ENCODE peak calls at places on chromosomes 5 and 9, in five cellular contexts. One of them, this sample, is unnamed.

GRCh38 chr5:77095189-77095588 is 8.1 kb upstream of the ZBED3 start:
- DNase-seq in brain microvascular endothelial cell: no peak
- DNase-seq in neuronal stem cell: no peak
- DNase-seq in WERI-Rb-1: no peak
- DNase-seq in IMR-90: no peak
- DNase-seq in this sample: no peak

GRCh38 chr5:22473865-22474264 is 379.3 kb downstream of the CDH12 start:
- DNase-seq in brain microvascular endothelial cell: no peak
- DNase-seq in WERI-Rb-1: no peak
- DNase-seq in IMR-90: no peak
- DNase-seq in neuronal stem cell: no peak
- DNase-seq in this sample: no peak

GRCh38 chr9:2418619-2419018 is 203.0 kb upstream of the VLDLR start:
- DNase-seq in IMR-90: peak; percentile 18
- DNase-seq in neuronal stem cell: no peak
- DNase-seq in WERI-Rb-1: no peak
- DNase-seq in brain microvascular endothelial cell: peak; percentile 39
- DNase-seq in this sample: peak; percentile 85

GRCh38 chr5:33933723-33934544 is 2.3 kb upstream of the RXFP3 start:
- DNase-seq in WERI-Rb-1: no peak
- DNase-seq in neuronal stem cell: no peak
- DNase-seq in brain microvascular endothelial cell: peak; percentile 69
- DNase-seq in IMR-90: peak; percentile 64
- DNase-seq in this sample: no peak

GRCh38 chr5:95403996-95404395 is 12.8 kb downstream of the FAM81B start:
- DNase-seq in brain microvascular endothelial cell: no peak
- DNase-seq in WERI-Rb-1: no peak
- DNase-seq in neuronal stem cell: no peak
- DNase-seq in IMR-90: no peak
- DNase-seq in this sample: no peak

GRCh38 chr5:100903036-100903887 is at the start of gene ST8SIA4:
- DNase-seq in neuronal stem cell: peak; percentile 76
- DNase-seq in brain microvascular endothelial cell: peak; percentile 62
- DNase-seq in WERI-Rb-1: peak; percentile 90
- DNase-seq in IMR-90: peak; percentile 33
- DNase-seq in this sample: peak; percentile 57

GRCh38 chr9:122053056-122053455 is 40.1 kb downstream of the TTLL11 start:
- DNase-seq in brain microvascular endothelial cell: no peak
- DNase-seq in neuronal stem cell: no peak
- DNase-seq in WERI-Rb-1: no peak
- DNase-seq in IMR-90: no peak
- DNase-seq in this sample: no peak

GRCh38 chr9:132882616-132883015 is 3.9 kb downstream of the SPACA9 start:
- DNase-seq in brain microvascular endothelial cell: no peak
- DNase-seq in neuronal stem cell: no peak
- DNase-seq in IMR-90: no peak
- DNase-seq in WERI-Rb-1: no peak
- DNase-seq in this sample: no peak

GRCh38 chr5:165495829-165496380 is 1990.5 kb downstream of the MAT2B start:
- DNase-seq in brain microvascular endothelial cell: no peak
- DNase-seq in IMR-90: peak; percentile 22
- DNase-seq in WERI-Rb-1: no peak
- DNase-seq in neuronal stem cell: no peak
- DNase-seq in this sample: no peak

GRCh38 chr9:15592317-15592716 is 39.5 kb downstream of the CCDC171 start:
- DNase-seq in brain microvascular endothelial cell: no peak
- DNase-seq in IMR-90: no peak
- DNase-seq in WERI-Rb-1: no peak
- DNase-seq in neuronal stem cell: no peak
- DNase-seq in this sample: no peak

GRCh38 chr9:69029535-69029934 is 6.0 kb upstream of the FXN start:
- DNase-seq in brain microvascular endothelial cell: no peak
- DNase-seq in WERI-Rb-1: no peak
- DNase-seq in neuronal stem cell: no peak
- DNase-seq in IMR-90: no peak
- DNase-seq in this sample: no peak

GRCh38 chr5:135217669-135218485 is 181.2 kb downstream of the MACROH2A1 start:
- DNase-seq in IMR-90: no peak
- DNase-seq in brain microvascular endothelial cell: no peak
- DNase-seq in WERI-Rb-1: peak; percentile 39
- DNase-seq in neuronal stem cell: no peak
- DNase-seq in this sample: peak; percentile 3

GRCh38 chr9:135281151-135281550 is 193.7 kb downstream of the OLFM1 start:
- DNase-seq in IMR-90: no peak
- DNase-seq in neuronal stem cell: no peak
- DNase-seq in brain microvascular endothelial cell: no peak
- DNase-seq in WERI-Rb-1: no peak
- DNase-seq in this sample: no peak

GRCh38 chr9:115591584-115591984 is 473.6 kb upstream of the TNC start:
- DNase-seq in IMR-90: peak; percentile 100
- DNase-seq in WERI-Rb-1: peak; percentile 76
- DNase-seq in brain microvascular endothelial cell: peak; percentile 99
- DNase-seq in neuronal stem cell: peak; percentile 69
- DNase-seq in this sample: peak; percentile 96

GRCh38 chr5:71786337-71787060 is 67.4 kb downstream of the CARTPT start:
- DNase-seq in WERI-Rb-1: no peak
- DNase-seq in brain microvascular endothelial cell: no peak
- DNase-seq in neuronal stem cell: no peak
- DNase-seq in IMR-90: no peak
- DNase-seq in this sample: peak; percentile 22

GRCh38 chr5:127995556-127995955 is 88.0 kb upstream of the SLC12A2 start:
- DNase-seq in IMR-90: peak; percentile 41
- DNase-seq in WERI-Rb-1: no peak
- DNase-seq in brain microvascular endothelial cell: peak; percentile 76
- DNase-seq in neuronal stem cell: no peak
- DNase-seq in this sample: no peak

GRCh38 chr9:93683331-93684134 is 107.1 kb downstream of the PHF2 start:
- DNase-seq in WERI-Rb-1: peak; percentile 3
- DNase-seq in neuronal stem cell: no peak
- DNase-seq in IMR-90: no peak
- DNase-seq in brain microvascular endothelial cell: no peak
- DNase-seq in this sample: no peak

GRCh38 chr5:134642931-134643530 is 5.6 kb upstream of the SEC24A start:
- DNase-seq in IMR-90: no peak
- DNase-seq in brain microvascular endothelial cell: no peak
- DNase-seq in WERI-Rb-1: no peak
- DNase-seq in neuronal stem cell: no peak
- DNase-seq in this sample: no peak

GRCh38 chr9:130940693-130941576 is 1.9 kb upstream of the FIBCD1 start:
- DNase-seq in neuronal stem cell: no peak
- DNase-seq in brain microvascular endothelial cell: no peak
- DNase-seq in IMR-90: peak; percentile 15
- DNase-seq in WERI-Rb-1: peak; percentile 87
- DNase-seq in this sample: no peak

GRCh38 chr5:132896685-132897084 is 23.2 kb downstream of the LEAP2 start:
- DNase-seq in brain microvascular endothelial cell: no peak
- DNase-seq in IMR-90: no peak
- DNase-seq in WERI-Rb-1: no peak
- DNase-seq in neuronal stem cell: no peak
- DNase-seq in this sample: no peak

GRCh38 chr9:112002131-112002846 is 105.7 kb downstream of the UGCG start:
- DNase-seq in neuronal stem cell: no peak
- DNase-seq in IMR-90: no peak
- DNase-seq in brain microvascular endothelial cell: no peak
- DNase-seq in WERI-Rb-1: no peak
- DNase-seq in this sample: no peak

GRCh38 chr5:30156156-30156555 is 1037.3 kb upstream of the CDH6 start:
- DNase-seq in IMR-90: no peak
- DNase-seq in neuronal stem cell: no peak
- DNase-seq in WERI-Rb-1: no peak
- DNase-seq in brain microvascular endothelial cell: no peak
- DNase-seq in this sample: no peak

GRCh38 chr9:137438591-137439157 is 2.5 kb downstream of the ENTPD8 start:
- DNase-seq in IMR-90: no peak
- DNase-seq in neuronal stem cell: no peak
- DNase-seq in WERI-Rb-1: no peak
- DNase-seq in brain microvascular endothelial cell: no peak
- DNase-seq in this sample: no peak

GRCh38 chr5:89011778-89012320 is 128.9 kb upstream of the MEF2C start:
- DNase-seq in WERI-Rb-1: no peak
- DNase-seq in neuronal stem cell: no peak
- DNase-seq in brain microvascular endothelial cell: no peak
- DNase-seq in IMR-90: no peak
- DNase-seq in this sample: no peak

GRCh38 chr5:11384441-11385250 is 519.6 kb downstream of the CTNND2 start:
- DNase-seq in brain microvascular endothelial cell: no peak
- DNase-seq in WERI-Rb-1: peak; percentile 74
- DNase-seq in neuronal stem cell: no peak
- DNase-seq in IMR-90: no peak
- DNase-seq in this sample: no peak

GRCh38 chr9:137722481-137722880 is 103.7 kb downstream of the EHMT1 start:
- DNase-seq in IMR-90: no peak
- DNase-seq in WERI-Rb-1: no peak
- DNase-seq in brain microvascular endothelial cell: no peak
- DNase-seq in neuronal stem cell: no peak
- DNase-seq in this sample: no peak

GRCh38 chr5:131225282-131225974 is 38.4 kb upstream of the CDC42SE2 start:
- DNase-seq in IMR-90: no peak
- DNase-seq in neuronal stem cell: no peak
- DNase-seq in brain microvascular endothelial cell: no peak
- DNase-seq in WERI-Rb-1: no peak
- DNase-seq in this sample: no peak

GRCh38 chr5:1725641-1726468 is 73.8 kb downstream of the MRPL36 start:
- DNase-seq in WERI-Rb-1: peak; percentile 8
- DNase-seq in brain microvascular endothelial cell: no peak
- DNase-seq in neuronal stem cell: peak; percentile 29
- DNase-seq in IMR-90: no peak
- DNase-seq in this sample: no peak

GRCh38 chr5:173768267-173768806 is 119.8 kb upstream of the CPEB4 start:
- DNase-seq in brain microvascular endothelial cell: no peak
- DNase-seq in WERI-Rb-1: no peak
- DNase-seq in neuronal stem cell: no peak
- DNase-seq in IMR-90: no peak
- DNase-seq in this sample: no peak

GRCh38 chr9:120692901-120693573 is 21.2 kb downstream of the MEGF9 start:
- DNase-seq in WERI-Rb-1: no peak
- DNase-seq in IMR-90: peak; percentile 74
- DNase-seq in brain microvascular endothelial cell: no peak
- DNase-seq in neuronal stem cell: no peak
- DNase-seq in this sample: no peak

GRCh38 chr9:108885643-108886348 is 23.7 kb downstream of the ACTL7A start:
- DNase-seq in WERI-Rb-1: no peak
- DNase-seq in neuronal stem cell: no peak
- DNase-seq in brain microvascular endothelial cell: peak; percentile 75
- DNase-seq in IMR-90: peak; percentile 84
- DNase-seq in this sample: peak; percentile 86

GRCh38 chr9:130156672-130157071 is 15.5 kb upstream of the NCS1 start:
- DNase-seq in WERI-Rb-1: peak; percentile 62
- DNase-seq in brain microvascular endothelial cell: no peak
- DNase-seq in IMR-90: no peak
- DNase-seq in neuronal stem cell: no peak
- DNase-seq in this sample: no peak

GRCh38 chr5:181205735-181206401 is 872 bp upstream of the TRIM7 start:
- DNase-seq in neuronal stem cell: no peak
- DNase-seq in WERI-Rb-1: no peak
- DNase-seq in IMR-90: peak; percentile 21
- DNase-seq in brain microvascular endothelial cell: no peak
- DNase-seq in this sample: peak; percentile 61

GRCh38 chr5:55714749-55715148 is 2.6 kb upstream of the SLC38A9 start:
- DNase-seq in IMR-90: no peak
- DNase-seq in WERI-Rb-1: no peak
- DNase-seq in neuronal stem cell: no peak
- DNase-seq in brain microvascular endothelial cell: no peak
- DNase-seq in this sample: no peak

GRCh38 chr9:136695435-136695895 is 8.2 kb upstream of the AGPAT2 start:
- DNase-seq in IMR-90: no peak
- DNase-seq in WERI-Rb-1: peak; percentile 87
- DNase-seq in neuronal stem cell: no peak
- DNase-seq in brain microvascular endothelial cell: no peak
- DNase-seq in this sample: peak; percentile 71

GRCh38 chr9:92650839-92651621 is 18.9 kb downstream of the IPPK start:
- DNase-seq in brain microvascular endothelial cell: peak; percentile 59
- DNase-seq in WERI-Rb-1: no peak
- DNase-seq in neuronal stem cell: no peak
- DNase-seq in IMR-90: peak; percentile 29
- DNase-seq in this sample: no peak
- H3K27ac ChIP-seq in brain microvascular endothelial cell: peak overlapping the region; percentile 26
- H3K27ac ChIP-seq in WERI-Rb-1: no peak overlapping the region
- H3K27ac ChIP-seq in neuronal stem cell: no peak overlapping the region
- H3K27ac ChIP-seq in IMR-90: no peak overlapping the region
- H3K27ac ChIP-seq in this sample: no peak overlapping the region

GRCh38 chr5:59001716-59002115 is 418.8 kb downstream of the RAB3C start:
- DNase-seq in neuronal stem cell: no peak
- DNase-seq in brain microvascular endothelial cell: no peak
- DNase-seq in WERI-Rb-1: no peak
- DNase-seq in IMR-90: no peak
- DNase-seq in this sample: no peak

GRCh38 chr5:59001154-59001553 is 418.3 kb downstream of the RAB3C start:
- DNase-seq in neuronal stem cell: no peak
- DNase-seq in WERI-Rb-1: no peak
- DNase-seq in IMR-90: peak; percentile 26
- DNase-seq in brain microvascular endothelial cell: no peak
- DNase-seq in this sample: no peak

GRCh38 chr5:59003641-59004040 is 420.8 kb downstream of the RAB3C start:
- DNase-seq in WERI-Rb-1: peak; percentile 31
- DNase-seq in brain microvascular endothelial cell: no peak
- DNase-seq in IMR-90: no peak
- DNase-seq in neuronal stem cell: no peak
- DNase-seq in this sample: no peak

GRCh38 chr5:59002162-59002825 is 419.4 kb downstream of the RAB3C start:
- DNase-seq in neuronal stem cell: no peak
- DNase-seq in brain microvascular endothelial cell: no peak
- DNase-seq in WERI-Rb-1: no peak
- DNase-seq in IMR-90: no peak
- DNase-seq in this sample: no peak

GRCh38 chr5:59003124-59003523 is 420.2 kb downstream of the RAB3C start:
- DNase-seq in WERI-Rb-1: peak; percentile 60
- DNase-seq in brain microvascular endothelial cell: no peak
- DNase-seq in neuronal stem cell: no peak
- DNase-seq in IMR-90: no peak
- DNase-seq in this sample: no peak
- H3K4me3 ChIP-seq in WERI-Rb-1: peak overlapping the region; percentile 22
- H3K4me3 ChIP-seq in brain microvascular endothelial cell: no peak overlapping the region
- H3K4me3 ChIP-seq in neuronal stem cell: no peak overlapping the region
- H3K4me3 ChIP-seq in IMR-90: no peak overlapping the region
- H3K4me3 ChIP-seq in this sample: no peak overlapping the region

GRCh38 chr5:40780858-40781257 is 17.3 kb downstream of the PRKAA1 start:
- DNase-seq in WERI-Rb-1: no peak
- DNase-seq in brain microvascular endothelial cell: no peak
- DNase-seq in neuronal stem cell: no peak
- DNase-seq in IMR-90: no peak
- DNase-seq in this sample: no peak
- H3K27ac ChIP-seq in WERI-Rb-1: no peak overlapping the region
- H3K27ac ChIP-seq in brain microvascular endothelial cell: no peak overlapping the region
- H3K27ac ChIP-seq in neuronal stem cell: no peak overlapping the region
- H3K27ac ChIP-seq in IMR-90: no peak overlapping the region
- H3K27ac ChIP-seq in this sample: no peak overlapping the region

GRCh38 chr5:125348221-125348692 is 601.8 kb upstream of the ZNF608 start:
- DNase-seq in neuronal stem cell: peak; percentile 15
- DNase-seq in WERI-Rb-1: no peak
- DNase-seq in brain microvascular endothelial cell: no peak
- DNase-seq in IMR-90: no peak
- DNase-seq in this sample: no peak
- H3K4me3 ChIP-seq in neuronal stem cell: peak overlapping the region; percentile 30
- H3K4me3 ChIP-seq in WERI-Rb-1: no peak overlapping the region
- H3K4me3 ChIP-seq in brain microvascular endothelial cell: no peak overlapping the region
- H3K4me3 ChIP-seq in IMR-90: no peak overlapping the region
- H3K4me3 ChIP-seq in this sample: no peak overlapping the region

GRCh38 chr5:98904786-98905185 is 24.0 kb downstream of the CHD1 start:
- DNase-seq in IMR-90: peak; percentile 63
- DNase-seq in WERI-Rb-1: no peak
- DNase-seq in neuronal stem cell: no peak
- DNase-seq in brain microvascular endothelial cell: peak; percentile 76
- DNase-seq in this sample: no peak
- H3K27ac ChIP-seq in IMR-90: no peak overlapping the region
- H3K27ac ChIP-seq in WERI-Rb-1: no peak overlapping the region
- H3K27ac ChIP-seq in neuronal stem cell: no peak overlapping the region
- H3K27ac ChIP-seq in brain microvascular endothelial cell: no peak overlapping the region
- H3K27ac ChIP-seq in this sample: no peak overlapping the region